ENCODE peak calls at places on chromosomes 5 and 9, in eight cellular contexts. B is CD8-positive, alpha-beta T cell; O is PC-9; X is uterus; Z is ovary; T is suprapubic skin; N is heart left ventricle; P is right lobe of liver. F is an unnamed sample. For H3K4me1, the result is how much of the 10 kb centered on the place peaks cover.

GRCh38 chr9:122991370-122991830 is 42.1 kb upstream of the GPR21 start:
- DNase-seq in B (peak), O (peak), X (peak), Z (no peak), T (no peak), N (no peak), P (no peak), F (peak)

GRCh38 chr9:133591116-133591910 is 17.9 kb downstream of the FAM163B start:
- DNase-seq in B (no peak), O (no peak), X (no peak), Z (no peak), T (no peak), N (no peak), P (peak), F (no peak)

GRCh38 chr9:77575785-77576184 is 72.3 kb downstream of the GNA14 start:
- DNase-seq in B (no peak), O (no peak), X (no peak), Z (no peak), T (no peak), N (no peak), P (no peak), F (no peak)

GRCh38 chr5:52842111-52842510 is 54.4 kb downstream of the ITGA1 start:
- DNase-seq in B (no peak), O (no peak), X (no peak), Z (no peak), T (no peak), N (no peak), P (no peak), F (no peak)

GRCh38 chr5:16456103-16456832 is 9.3 kb downstream of the ZNF622 start:
- DNase-seq in B (peak), O (peak), X (no peak), Z (no peak), T (no peak), N (no peak), P (no peak), F (peak)

GRCh38 chr5:109570362-109570874 is 119.3 kb upstream of the MAN2A1 start:
- DNase-seq in B (no peak), O (no peak), X (no peak), Z (no peak), T (no peak), N (no peak), P (no peak), F (no peak)

GRCh38 chr9:133201424-133202144 is 7.5 kb downstream of the OBP2B start:
- DNase-seq in B (no peak), O (no peak), X (no peak), Z (no peak), T (no peak), N (no peak), P (no peak), F (no peak)

GRCh38 chr5:173490681-173491080 is 125.8 kb downstream of the BOD1 start:
- DNase-seq in B (no peak), O (no peak), X (no peak), Z (no peak), T (no peak), N (no peak), P (no peak), F (no peak)

GRCh38 chr5:151708126-151708525 is 21.4 kb upstream of the SPARC start:
- DNase-seq in B (no peak), O (no peak), X (no peak), Z (no peak), T (no peak), N (no peak), P (no peak), F (no peak)

GRCh38 chr9:119795395-119795794 is 426.2 kb upstream of the BRINP1 start:
- DNase-seq in B (no peak), O (no peak), X (no peak), Z (no peak), T (no peak), N (no peak), P (no peak), F (no peak)

GRCh38 chr5:163532203-163532892 is 26.9 kb downstream of the MAT2B start:
- DNase-seq in B (no peak), O (no peak), X (no peak), Z (no peak), T (no peak), N (no peak), P (no peak), F (no peak)

GRCh38 chr5:79346420-79346824 is 110.5 kb downstream of the JMY start:
- DNase-seq in B (no peak), O (peak), X (no peak), Z (no peak), T (no peak), N (no peak), P (no peak), F (no peak)

GRCh38 chr9:87959916-87960581 is 14.3 kb downstream of the CDK20 start:
- DNase-seq in B (no peak), O (no peak), X (no peak), Z (no peak), T (no peak), N (no peak), P (no peak), F (no peak)

GRCh38 chr9:78366827-78367226 is 69.9 kb downstream of the PSAT1 start:
- DNase-seq in B (no peak), O (no peak), X (no peak), Z (peak), T (no peak), N (no peak), P (no peak), F (no peak)

GRCh38 chr9:126502417-126503332 is 111.1 kb upstream of the LMX1B start:
- DNase-seq in B (no peak), O (no peak), X (no peak), Z (no peak), T (no peak), N (no peak), P (peak), F (peak)

GRCh38 chr5:178373711-178374110 is 141.1 kb upstream of the PHYKPL start:
- DNase-seq in B (no peak), O (no peak), X (no peak), Z (no peak), T (no peak), N (no peak), P (no peak), F (peak)

GRCh38 chr9:87437966-87438365 is 59.7 kb upstream of the DAPK1 start:
- DNase-seq in B (no peak), O (no peak), X (no peak), Z (no peak), T (no peak), N (no peak), P (no peak), F (no peak)

GRCh38 chr5:170277953-170278352 is 19.6 kb downstream of the LCP2 start:
- DNase-seq in B (no peak), O (no peak), X (no peak), Z (no peak), T (no peak), N (no peak), P (no peak), F (no peak)

GRCh38 chr9:135087489-135087791 is at the start of gene OLFM1:
- DNase-seq in B (no peak), O (no peak), X (peak), Z (peak), T (peak), N (peak), P (peak), F (peak)

GRCh38 chr5:43137326-43137725 is 16.6 kb downstream of the ZNF131 start:
- DNase-seq in B (no peak), O (no peak), X (no peak), Z (no peak), T (no peak), N (no peak), P (no peak), F (no peak)

GRCh38 chr5:126656397-126657007 is 55.8 kb downstream of the PHAX start:
- DNase-seq in B (no peak), O (peak), X (no peak), Z (no peak), T (no peak), N (no peak), P (no peak), F (no peak)

GRCh38 chr9:112546149-112547012 is 59.8 kb downstream of the KIAA1958 start:
- DNase-seq in B (no peak), O (no peak), X (no peak), Z (no peak), T (no peak), N (no peak), P (no peak), F (no peak)

GRCh38 chr9:33816327-33817252 is at the start of gene UBE2R2:
- DNase-seq in B (peak), O (peak), X (peak), Z (peak), T (peak), N (peak), P (peak), F (peak)
- H3K4me1 ChIP-seq in B (under half), O (under half), X (under half), Z (under half), T (half or more), N (under half), P (under half), F (under half)

DNA sequence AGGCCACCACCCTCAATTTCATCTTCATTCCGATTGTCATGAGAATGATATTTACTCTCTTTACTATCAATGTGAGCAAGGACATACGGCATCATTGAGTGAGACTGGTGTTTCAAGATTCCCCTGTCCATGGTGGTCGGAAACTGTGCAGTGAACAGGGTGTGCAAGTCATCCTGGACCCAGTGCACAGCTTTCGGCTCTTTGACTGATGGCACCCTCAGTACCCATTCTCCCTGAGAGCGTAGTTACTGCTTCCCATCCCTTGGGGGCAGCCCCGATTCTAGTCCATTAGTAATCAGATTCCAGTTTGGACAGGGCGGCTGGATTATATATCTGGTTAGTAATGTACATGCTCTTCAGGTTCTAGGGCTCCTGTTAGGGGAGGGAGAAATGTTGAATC is 61.7 kb upstream of the SUB1 start:
- DNase-seq in B (no peak), O (no peak), X (no peak), Z (no peak), T (no peak), N (no peak), P (no peak), F (no peak)
- TF ChIP-seq CTCF in B (no peak), O (peak), X (no peak), Z (no peak), T (no peak), N (no peak), P (peak), F (no peak)

GRCh38 chr9:114370251-114370984 is 17.4 kb downstream of the AKNA start:
- DNase-seq in B (no peak), O (no peak), X (no peak), Z (no peak), T (no peak), N (no peak), P (no peak), F (no peak)

GRCh38 chr9:114370985-114371335 is 16.8 kb downstream of the AKNA start:
- DNase-seq in B (no peak), O (no peak), X (no peak), Z (no peak), T (no peak), N (no peak), P (no peak), F (no peak)

GRCh38 chr9:114372971-114373591 is 14.7 kb downstream of the AKNA start:
- DNase-seq in B (peak), O (no peak), X (no peak), Z (peak), T (no peak), N (peak), P (peak), F (peak)

GRCh38 chr9:114371986-114372917 is 15.5 kb downstream of the AKNA start:
- DNase-seq in B (peak), O (no peak), X (peak), Z (peak), T (no peak), N (no peak), P (no peak), F (no peak)

GRCh38 chr9:114371343-114371985 is 16.3 kb downstream of the AKNA start:
- DNase-seq in B (no peak), O (no peak), X (no peak), Z (no peak), T (no peak), N (no peak), P (no peak), F (no peak)
- H3K27ac ChIP-seq in B (peak), O (no peak), X (peak), Z (no peak), T (no peak), N (no peak), P (no peak), F (no peak)

DNA sequence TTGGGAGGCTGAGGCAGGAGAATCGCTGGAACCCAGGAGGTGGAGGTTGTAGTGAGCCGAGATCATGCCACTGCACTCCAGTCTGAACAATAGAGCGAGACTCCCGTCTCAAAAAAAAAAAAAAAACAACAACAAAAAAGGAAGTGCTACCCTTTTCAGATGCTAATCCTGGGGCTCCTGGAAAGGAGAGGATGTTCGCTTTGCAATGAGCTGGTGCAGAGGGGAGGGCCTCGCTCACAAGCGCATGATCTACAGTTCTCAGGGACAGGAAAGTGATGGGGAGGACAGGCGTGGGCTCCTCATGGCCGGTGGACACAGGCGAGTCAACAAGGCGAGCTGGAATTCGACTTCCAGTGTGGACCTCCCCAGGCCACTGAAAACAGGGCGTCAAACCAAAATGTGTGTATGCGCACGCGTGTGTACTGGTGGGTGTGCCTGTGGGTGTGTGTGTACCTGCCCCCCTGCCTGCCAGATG is 54.2 kb downstream of the USP20 start:
- DNase-seq in B (peak), O (no peak), X (no peak), Z (no peak), T (no peak), N (no peak), P (no peak), F (no peak)
- H3K4me1 ChIP-seq in B (half or more), O (under half), X (under half), Z (under half), T (under half), N (under half), P (under half), F (under half)

GRCh38 chr5:68435611-68436010 is 220.1 kb downstream of the PIK3R1 start:
- DNase-seq in B (no peak), O (no peak), X (no peak), Z (no peak), T (no peak), N (no peak), P (no peak), F (no peak)

GRCh38 chr5:68433921-68434879 is 218.6 kb downstream of the PIK3R1 start:
- DNase-seq in B (peak), O (peak), X (peak), Z (peak), T (peak), N (peak), P (peak), F (peak)

GRCh38 chr5:68440255-68440654 is 224.7 kb downstream of the PIK3R1 start:
- DNase-seq in B (no peak), O (no peak), X (no peak), Z (no peak), T (no peak), N (no peak), P (no peak), F (no peak)

GRCh38 chr5:68440666-68441065 is 225.1 kb downstream of the PIK3R1 start:
- DNase-seq in B (no peak), O (no peak), X (no peak), Z (no peak), T (no peak), N (no peak), P (no peak), F (no peak)

GRCh38 chr5:68436686-68437520 is 221.3 kb downstream of the PIK3R1 start:
- DNase-seq in B (no peak), O (no peak), X (no peak), Z (no peak), T (no peak), N (no peak), P (no peak), F (no peak)
- TF ChIP-seq CTCF in B (no peak), O (no peak), X (no peak), Z (no peak), T (no peak), N (no peak), P (no peak), F (no peak)

DNA sequence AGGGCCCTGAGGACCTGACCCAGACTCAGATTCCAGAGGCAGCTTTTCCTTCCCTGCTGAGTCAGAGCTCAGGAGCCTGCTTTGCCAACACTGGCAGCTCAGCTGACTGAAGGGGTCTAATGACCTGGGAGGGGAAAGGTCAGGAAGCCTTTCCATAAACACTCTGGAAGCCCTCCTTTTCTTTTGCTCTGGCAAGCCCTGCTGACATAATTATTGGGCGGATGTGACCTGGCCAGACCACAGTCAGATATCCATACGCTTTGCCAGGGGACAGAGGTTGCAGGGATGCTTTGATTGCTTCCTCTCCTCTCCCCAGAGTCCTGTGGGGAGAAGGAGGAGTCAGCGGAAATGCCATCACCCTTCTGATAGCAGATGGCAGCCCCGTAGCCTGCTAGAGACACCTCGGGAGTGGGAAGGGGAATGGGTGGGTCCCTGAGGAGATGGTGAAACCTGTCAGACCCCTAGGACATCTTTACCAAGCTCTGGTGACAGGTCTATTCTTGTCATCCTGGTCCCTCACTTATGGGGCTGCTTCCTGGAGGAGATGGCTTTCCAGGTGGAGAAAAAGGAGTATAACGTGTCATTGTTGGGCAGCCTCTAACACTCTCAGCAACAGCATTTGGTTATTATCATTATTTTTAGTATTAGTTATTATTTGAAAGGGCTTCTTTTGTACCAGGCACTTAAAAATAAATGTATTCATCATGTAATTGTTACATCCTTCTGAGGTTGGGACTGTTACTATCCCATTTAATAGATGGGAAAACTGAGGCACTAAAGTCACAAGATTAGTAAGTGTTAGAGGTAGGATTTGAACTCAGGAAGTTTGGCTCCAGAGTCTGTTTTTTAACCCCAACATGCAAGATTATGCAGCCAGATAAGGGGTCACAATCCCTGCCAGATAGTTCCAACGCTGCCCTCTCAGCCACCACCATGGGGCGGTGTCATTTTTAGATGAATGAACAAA is 11.6 kb downstream of the COL27A1 start:
- DNase-seq in B (no peak), O (no peak), X (no peak), Z (peak), T (no peak), N (no peak), P (no peak), F (no peak)
- H3K27ac ChIP-seq in B (no peak), O (no peak), X (no peak), Z (no peak), T (no peak), N (no peak), P (no peak), F (no peak)

F was measured in psoas muscle.